ENCODE peak calls at places on chromosome 2, in four cellular contexts. P is fibroblast of lung, E is IMR-90, V is MM.1S. U is an unnamed sample.

GRCh38 chr2:228545749-228546148 is 364.3 kb upstream of the SPHKAP start:
- DNase-seq in V (no peak), E (no peak), P (peak), U (no peak)

GRCh38 chr2:219495531-219496122 is 3.1 kb upstream of the GMPPA start:
- DNase-seq in E (peak), V (peak), P (peak), U (peak)

GRCh38 chr2:174328309-174329156 is 6.2 kb upstream of the SP9 start:
- DNase-seq in P (no peak), E (no peak), V (no peak), U (no peak)

GRCh38 chr2:62947403-62947802 is 103.2 kb upstream of the OTX1 start:
- DNase-seq in E (no peak), V (no peak), P (no peak), U (no peak)

GRCh38 chr2:197996583-197996982 is 192.2 kb downstream of the PLCL1 start:
- DNase-seq in V (no peak), P (no peak), E (no peak), U (no peak)

GRCh38 chr2:143150287-143150686 is 21.1 kb downstream of the ARHGAP15 start:
- DNase-seq in E (no peak), V (no peak), P (no peak), U (no peak)

GRCh38 chr2:130755234-130756040 is at the start of gene AMER3:
- DNase-seq in P (no peak), E (no peak), V (peak), U (no peak)

GRCh38 chr2:207252979-207253640 is 87.4 kb upstream of the KLF7 start:
- DNase-seq in V (no peak), E (peak), P (peak), U (no peak)

GRCh38 chr2:239258248-239258647 is 142.6 kb downstream of the HDAC4 start:
- DNase-seq in P (no peak), V (no peak), E (no peak), U (no peak)

GRCh38 chr2:31302940-31303563 is 69.1 kb downstream of the EHD3 start:
- DNase-seq in E (no peak), P (no peak), V (no peak), U (no peak)

GRCh38 chr2:161306919-161307318 is 1.3 kb upstream of the PSMD14 start:
- DNase-seq in V (no peak), P (no peak), E (no peak), U (no peak)
- H3K4me2 ChIP-seq in V (peak), P (no peak), E (no peak), U (peak)

GRCh38 chr2:120465989-120466703 is 120.2 kb downstream of the INHBB start:
- DNase-seq in E (no peak), V (no peak), P (no peak), U (no peak)

GRCh38 chr2:120465012-120465700 is 119.2 kb downstream of the INHBB start:
- DNase-seq in V (no peak), P (no peak), E (no peak), U (no peak)

GRCh38 chr2:120466704-120467054 is 120.7 kb downstream of the INHBB start:
- DNase-seq in E (no peak), V (no peak), P (no peak), U (no peak)

GRCh38 chr2:120464448-120464931 is 118.6 kb downstream of the INHBB start:
- DNase-seq in V (no peak), P (no peak), E (no peak), U (no peak)

GRCh38 chr2:120465701-120465988 is 119.7 kb downstream of the INHBB start:
- DNase-seq in V (no peak), P (no peak), E (no peak), U (no peak)
- H3K4me3 ChIP-seq in V (no peak), P (no peak), E (no peak), U (no peak)

DNA sequence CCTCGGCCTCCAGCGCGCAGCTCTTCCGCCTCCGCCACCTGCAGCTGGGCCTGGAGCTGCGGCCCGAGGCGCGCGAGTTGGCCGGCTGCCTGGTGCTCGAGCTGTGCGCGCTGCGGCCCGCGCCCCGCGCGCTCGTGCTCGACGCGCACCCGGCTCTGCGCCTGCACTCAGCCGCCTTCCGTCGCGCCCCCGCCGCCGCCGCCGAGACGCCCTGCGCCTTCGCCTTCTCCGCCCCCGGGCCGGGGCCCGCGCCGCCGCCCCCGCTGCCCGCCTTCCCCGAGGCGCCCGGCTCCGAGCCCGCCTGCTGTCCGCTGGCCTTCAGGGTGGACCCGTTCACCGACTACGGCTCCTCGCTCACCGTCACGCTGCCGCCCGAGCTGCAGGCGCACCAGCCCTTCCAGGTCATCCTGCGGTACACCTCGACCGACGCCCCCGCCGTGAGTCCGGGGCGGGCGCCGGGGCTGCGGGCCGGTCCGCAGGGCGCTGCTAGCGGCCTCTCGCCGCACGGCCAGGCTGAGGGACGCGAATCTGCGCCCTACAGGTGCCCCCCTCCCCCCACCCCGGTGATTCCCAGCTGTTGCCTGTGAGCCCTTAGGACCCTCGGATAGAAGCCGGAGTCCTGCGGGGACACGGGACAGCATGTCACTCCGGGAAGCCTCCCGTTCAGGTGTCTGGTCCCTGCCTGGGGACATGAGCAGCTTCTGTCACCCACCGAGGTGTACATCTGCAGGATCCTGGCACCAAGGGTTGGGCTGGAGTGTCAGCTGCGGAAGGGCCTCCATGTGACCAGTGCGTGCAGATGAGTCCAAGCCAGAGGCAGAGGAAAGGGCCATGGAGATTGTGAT is 616 bp downstream of the RNPEPL1 start:
- DNase-seq in V (peak), P (peak), E (peak), U (peak)
- H3K27ac ChIP-seq in V (peak), P (no peak), E (peak), U (peak)

GRCh38 chr2:101771226-101771906 is 73.9 kb downstream of the MAP4K4 start:
- DNase-seq in E (no peak), V (no peak), P (peak), U (no peak)
- H3K4me2 ChIP-seq in E (peak), V (no peak), P (no peak), U (no peak)